ENCODE peak calls at places on chromosomes 3 and 15, in nine cellular contexts. One of them, this sample, is unnamed. For H3K36me3, the result is how much of the 10 kb centered on the place peaks cover.

GRCh38 chr15:93072440-93073394 is 16.3 kb downstream of the RGMA start:
- DNase-seq in ovary: peak
- DNase-seq in tibial nerve: peak
- DNase-seq in esophagus squamous epithelium: no peak
- DNase-seq in thyroid gland: peak
- DNase-seq in prostate gland: peak
- DNase-seq in transverse colon: peak
- DNase-seq in body of pancreas: peak
- DNase-seq in GM12878: no peak
- DNase-seq in this sample: no peak

GRCh38 chr3:161107311-161107710 is 2.2 kb upstream of the B3GALNT1 start:
- DNase-seq in transverse colon: no peak
- DNase-seq in prostate gland: no peak
- DNase-seq in ovary: no peak
- DNase-seq in esophagus squamous epithelium: no peak
- DNase-seq in body of pancreas: no peak
- DNase-seq in tibial nerve: no peak
- DNase-seq in GM12878: no peak
- DNase-seq in thyroid gland: no peak
- DNase-seq in this sample: no peak

GRCh38 chr3:30113906-30114305 is 492.5 kb upstream of the TGFBR2 start:
- DNase-seq in body of pancreas: no peak
- DNase-seq in GM12878: no peak
- DNase-seq in prostate gland: no peak
- DNase-seq in tibial nerve: no peak
- DNase-seq in esophagus squamous epithelium: no peak
- DNase-seq in transverse colon: no peak
- DNase-seq in thyroid gland: no peak
- DNase-seq in ovary: no peak
- DNase-seq in this sample: no peak

GRCh38 chr3:45546636-45547201 is 47.8 kb upstream of the LIMD1 start:
- DNase-seq in prostate gland: no peak
- DNase-seq in ovary: no peak
- DNase-seq in transverse colon: no peak
- DNase-seq in esophagus squamous epithelium: no peak
- DNase-seq in tibial nerve: no peak
- DNase-seq in thyroid gland: no peak
- DNase-seq in GM12878: no peak
- DNase-seq in body of pancreas: no peak
- DNase-seq in this sample: no peak

GRCh38 chr3:132255041-132255745 is 62.0 kb upstream of the ACP3 start:
- DNase-seq in prostate gland: no peak
- DNase-seq in tibial nerve: no peak
- DNase-seq in GM12878: no peak
- DNase-seq in ovary: no peak
- DNase-seq in thyroid gland: peak
- DNase-seq in transverse colon: no peak
- DNase-seq in esophagus squamous epithelium: no peak
- DNase-seq in body of pancreas: no peak
- DNase-seq in this sample: no peak

GRCh38 chr3:100992086-100993033 is 861 bp downstream of the ABI3BP start:
- DNase-seq in GM12878: no peak
- DNase-seq in transverse colon: peak
- DNase-seq in body of pancreas: peak
- DNase-seq in thyroid gland: peak
- DNase-seq in ovary: peak
- DNase-seq in tibial nerve: no peak
- DNase-seq in esophagus squamous epithelium: no peak
- DNase-seq in prostate gland: peak
- DNase-seq in this sample: peak

GRCh38 chr3:145557405-145557804 is 603.6 kb downstream of the PLOD2 start:
- DNase-seq in prostate gland: no peak
- DNase-seq in tibial nerve: no peak
- DNase-seq in GM12878: no peak
- DNase-seq in ovary: no peak
- DNase-seq in esophagus squamous epithelium: no peak
- DNase-seq in body of pancreas: no peak
- DNase-seq in transverse colon: no peak
- DNase-seq in thyroid gland: peak
- DNase-seq in this sample: no peak

GRCh38 chr15:91970142-91970541 is 116.6 kb downstream of the SLCO3A1 start:
- DNase-seq in prostate gland: no peak
- DNase-seq in tibial nerve: no peak
- DNase-seq in GM12878: no peak
- DNase-seq in ovary: peak
- DNase-seq in esophagus squamous epithelium: no peak
- DNase-seq in thyroid gland: no peak
- DNase-seq in transverse colon: peak
- DNase-seq in body of pancreas: no peak
- DNase-seq in this sample: peak

GRCh38 chr3:178802993-178803693 is 266.9 kb downstream of the KCNMB2 start:
- DNase-seq in GM12878: no peak
- DNase-seq in tibial nerve: no peak
- DNase-seq in transverse colon: no peak
- DNase-seq in thyroid gland: no peak
- DNase-seq in ovary: no peak
- DNase-seq in prostate gland: peak
- DNase-seq in body of pancreas: no peak
- DNase-seq in esophagus squamous epithelium: no peak
- DNase-seq in this sample: no peak

GRCh38 chr3:151443583-151443982 is 17.3 kb downstream of the IGSF10 start:
- DNase-seq in thyroid gland: no peak
- DNase-seq in GM12878: no peak
- DNase-seq in transverse colon: no peak
- DNase-seq in body of pancreas: no peak
- DNase-seq in prostate gland: no peak
- DNase-seq in ovary: no peak
- DNase-seq in tibial nerve: no peak
- DNase-seq in esophagus squamous epithelium: no peak
- DNase-seq in this sample: no peak

GRCh38 chr3:194874206-194874605 is 188.5 kb downstream of the FAM43A start:
- DNase-seq in thyroid gland: no peak
- DNase-seq in body of pancreas: no peak
- DNase-seq in transverse colon: no peak
- DNase-seq in ovary: no peak
- DNase-seq in prostate gland: no peak
- DNase-seq in tibial nerve: no peak
- DNase-seq in GM12878: no peak
- DNase-seq in esophagus squamous epithelium: no peak
- DNase-seq in this sample: no peak

DNA sequence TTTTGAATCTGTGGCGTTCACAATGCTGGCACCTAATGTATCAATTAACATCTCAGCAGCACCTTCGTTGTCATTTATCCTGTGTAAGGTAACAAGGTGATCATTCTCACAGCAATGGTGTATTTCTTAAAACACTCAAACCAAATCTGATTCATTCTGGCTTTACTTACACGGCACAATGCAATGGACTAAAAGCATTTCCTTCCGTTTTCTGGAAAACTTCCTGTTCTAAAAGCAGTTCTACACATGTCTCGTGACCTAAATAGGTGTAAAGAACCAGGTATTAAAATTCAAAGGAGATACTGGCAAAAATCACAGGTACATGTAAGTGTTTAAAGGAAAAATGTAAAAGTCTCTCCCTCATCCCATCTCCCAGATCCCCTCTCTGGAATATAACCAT is 77.8 kb downstream of the BTD start:
- DNase-seq in tibial nerve: no peak
- DNase-seq in transverse colon: no peak
- DNase-seq in prostate gland: no peak
- DNase-seq in thyroid gland: no peak
- DNase-seq in body of pancreas: no peak
- DNase-seq in ovary: no peak
- DNase-seq in esophagus squamous epithelium: no peak
- DNase-seq in GM12878: no peak
- DNase-seq in this sample: no peak
- H3K36me3 ChIP-seq in tibial nerve: under half
- H3K36me3 ChIP-seq in transverse colon: under half
- H3K36me3 ChIP-seq in prostate gland: under half
- H3K36me3 ChIP-seq in thyroid gland: under half
- H3K36me3 ChIP-seq in body of pancreas: under half
- H3K36me3 ChIP-seq in ovary: under half
- H3K36me3 ChIP-seq in esophagus squamous epithelium: under half
- H3K36me3 ChIP-seq in GM12878: under half
- H3K36me3 ChIP-seq in this sample: half or more

GRCh38 chr15:58770519-58770856 is 614 bp upstream of the MINDY2 start:
- DNase-seq in esophagus squamous epithelium: no peak
- DNase-seq in GM12878: no peak
- DNase-seq in thyroid gland: no peak
- DNase-seq in transverse colon: peak
- DNase-seq in tibial nerve: no peak
- DNase-seq in prostate gland: no peak
- DNase-seq in body of pancreas: peak
- DNase-seq in ovary: no peak
- DNase-seq in this sample: no peak

GRCh38 chr15:58775402-58775801 is 4.3 kb downstream of the MINDY2 start:
- DNase-seq in thyroid gland: no peak
- DNase-seq in body of pancreas: no peak
- DNase-seq in GM12878: no peak
- DNase-seq in transverse colon: no peak
- DNase-seq in esophagus squamous epithelium: no peak
- DNase-seq in ovary: no peak
- DNase-seq in prostate gland: no peak
- DNase-seq in tibial nerve: no peak
- DNase-seq in this sample: no peak

GRCh38 chr15:58773024-58773423 is 1.9 kb downstream of the MINDY2 start:
- DNase-seq in body of pancreas: no peak
- DNase-seq in esophagus squamous epithelium: no peak
- DNase-seq in thyroid gland: no peak
- DNase-seq in GM12878: no peak
- DNase-seq in prostate gland: no peak
- DNase-seq in tibial nerve: no peak
- DNase-seq in ovary: no peak
- DNase-seq in transverse colon: no peak
- DNase-seq in this sample: no peak

GRCh38 chr15:58771621-58772235 is 626 bp downstream of the MINDY2 start:
- DNase-seq in tibial nerve: no peak
- DNase-seq in prostate gland: peak
- DNase-seq in esophagus squamous epithelium: no peak
- DNase-seq in transverse colon: peak
- DNase-seq in thyroid gland: peak
- DNase-seq in GM12878: no peak
- DNase-seq in body of pancreas: peak
- DNase-seq in ovary: peak
- DNase-seq in this sample: peak

DNA sequence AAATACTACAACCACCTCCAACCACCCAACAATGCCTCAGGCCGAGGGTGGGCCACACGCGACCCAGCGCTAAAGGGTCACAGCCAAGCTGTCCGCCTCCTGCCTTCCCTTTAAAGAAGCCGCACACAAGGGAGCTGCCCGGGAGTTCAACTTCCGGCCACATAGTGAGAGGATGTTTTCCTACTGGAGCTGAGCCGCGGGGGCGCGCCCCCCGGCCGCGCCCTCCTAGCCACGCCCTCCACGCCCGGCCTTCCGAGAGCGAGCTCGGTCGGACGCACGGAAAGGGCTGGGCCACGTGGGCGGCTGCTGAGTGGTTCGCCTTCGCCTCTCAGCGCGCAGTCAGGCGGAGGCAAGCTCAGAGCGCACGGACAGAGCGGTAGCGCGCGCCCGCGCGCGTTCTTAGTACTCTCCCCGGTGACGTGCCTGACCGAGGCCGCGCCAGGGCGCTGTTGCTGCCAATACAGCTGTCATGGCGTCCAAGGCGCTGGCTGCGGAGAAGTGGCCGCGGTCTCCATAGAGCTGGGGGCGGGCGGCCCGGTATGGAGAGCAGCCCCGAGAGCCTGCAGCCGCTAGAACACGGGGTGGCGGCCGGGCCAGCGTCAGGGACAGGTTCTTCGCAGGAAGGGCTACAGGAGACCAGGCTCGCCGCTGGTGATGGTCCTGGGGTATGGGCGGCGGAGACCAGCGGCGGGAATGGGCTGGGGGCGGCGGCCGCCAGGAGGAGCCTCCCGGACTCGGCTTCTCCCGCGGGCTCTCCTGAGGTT is at the start of gene MINDY2:
- DNase-seq in esophagus squamous epithelium: peak
- DNase-seq in transverse colon: peak
- DNase-seq in thyroid gland: peak
- DNase-seq in ovary: peak
- DNase-seq in body of pancreas: peak
- DNase-seq in prostate gland: peak
- DNase-seq in GM12878: peak
- DNase-seq in tibial nerve: peak
- DNase-seq in this sample: peak
- TF ChIP-seq CTCF in esophagus squamous epithelium: no peak
- TF ChIP-seq CTCF in transverse colon: peak
- TF ChIP-seq CTCF in thyroid gland: peak
- TF ChIP-seq CTCF in ovary: peak
- TF ChIP-seq CTCF in body of pancreas: peak
- TF ChIP-seq CTCF in prostate gland: no peak
- TF ChIP-seq CTCF in GM12878: peak
- TF ChIP-seq CTCF in tibial nerve: peak
- TF ChIP-seq CTCF in this sample: peak

GRCh38 chr3:117006123-117006522 is 296.5 kb downstream of the TUSC7 start:
- DNase-seq in body of pancreas: no peak
- DNase-seq in transverse colon: no peak
- DNase-seq in GM12878: no peak
- DNase-seq in tibial nerve: no peak
- DNase-seq in ovary: no peak
- DNase-seq in thyroid gland: no peak
- DNase-seq in esophagus squamous epithelium: no peak
- DNase-seq in prostate gland: no peak
- DNase-seq in this sample: no peak

GRCh38 chr3:117011687-117012250 is 302.2 kb downstream of the TUSC7 start:
- DNase-seq in transverse colon: no peak
- DNase-seq in body of pancreas: no peak
- DNase-seq in thyroid gland: no peak
- DNase-seq in tibial nerve: no peak
- DNase-seq in prostate gland: no peak
- DNase-seq in GM12878: no peak
- DNase-seq in esophagus squamous epithelium: no peak
- DNase-seq in ovary: no peak
- DNase-seq in this sample: no peak

DNA sequence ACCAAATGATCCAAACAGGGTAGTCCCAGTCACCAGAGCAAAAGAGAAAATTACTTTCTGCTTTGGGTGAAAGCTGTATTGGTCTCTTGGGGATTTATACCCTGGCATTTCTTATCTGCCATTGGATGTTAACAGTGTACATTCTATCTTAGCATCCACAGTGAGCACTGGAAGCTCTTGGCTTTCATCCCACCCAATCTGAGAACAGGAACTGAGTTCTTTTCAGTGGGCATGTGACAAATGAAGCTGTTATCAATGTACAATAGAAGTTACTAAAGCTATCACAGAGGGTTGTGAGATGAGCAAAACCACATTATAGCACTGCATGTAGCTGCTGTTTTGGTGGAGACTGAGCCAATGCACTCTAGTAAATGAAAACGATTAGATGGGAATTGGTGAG is 300.7 kb downstream of the TUSC7 start:
- DNase-seq in esophagus squamous epithelium: no peak
- DNase-seq in tibial nerve: no peak
- DNase-seq in GM12878: no peak
- DNase-seq in prostate gland: no peak
- DNase-seq in ovary: no peak
- DNase-seq in thyroid gland: no peak
- DNase-seq in body of pancreas: no peak
- DNase-seq in transverse colon: no peak
- DNase-seq in this sample: no peak
- TF ChIP-seq POLR2A in esophagus squamous epithelium: no peak
- TF ChIP-seq POLR2A in tibial nerve: no peak
- TF ChIP-seq POLR2A in GM12878: no peak
- TF ChIP-seq POLR2A in prostate gland: no peak
- TF ChIP-seq POLR2A in ovary: no peak
- TF ChIP-seq POLR2A in thyroid gland: no peak
- TF ChIP-seq POLR2A in body of pancreas: no peak
- TF ChIP-seq POLR2A in transverse colon: no peak
- TF ChIP-seq POLR2A in this sample: no peak

GRCh38 chr3:48979451-48979850 is 10.6 kb upstream of the P4HTM start:
- DNase-seq in prostate gland: no peak
- DNase-seq in transverse colon: no peak
- DNase-seq in GM12878: no peak
- DNase-seq in body of pancreas: no peak
- DNase-seq in tibial nerve: no peak
- DNase-seq in thyroid gland: no peak
- DNase-seq in esophagus squamous epithelium: no peak
- DNase-seq in ovary: no peak
- DNase-seq in this sample: no peak
- H3K36me3 ChIP-seq in prostate gland: under half
- H3K36me3 ChIP-seq in transverse colon: under half
- H3K36me3 ChIP-seq in GM12878: under half
- H3K36me3 ChIP-seq in body of pancreas: under half
- H3K36me3 ChIP-seq in tibial nerve: under half
- H3K36me3 ChIP-seq in thyroid gland: half or more
- H3K36me3 ChIP-seq in esophagus squamous epithelium: under half
- H3K36me3 ChIP-seq in ovary: under half
- H3K36me3 ChIP-seq in this sample: under half

This sample was measured in Peyer's patch.